ENCODE peak calls at places on chromosomes 3 and 15, in seven cellular contexts. I is putamen; Q is NCI-H1092 treated with DMSO at 0.1 percent for 48 hours; J is NAMALWA; Z is amygdala; W is NCI-H2029; X is naive thymus-derived CD4-positive, alpha-beta T cell. F is an unnamed sample.

GRCh38 chr3:114506622-114507300 is 212.9 kb downstream of the TIGIT start:
- DNase-seq in Z (no peak), W (no peak), J (no peak), Q (no peak), X (no peak), I (no peak), F (no peak)

GRCh38 chr3:190131329-190131728 is 10.6 kb upstream of the P3H2 start:
- DNase-seq in J (no peak), Q (no peak), W (no peak), Z (no peak), X (no peak), I (no peak), F (no peak)

GRCh38 chr3:46449755-46450552 is 14.8 kb downstream of the LTF start:
- DNase-seq in Z (no peak), I (no peak), J (no peak), Q (no peak), W (no peak), X (no peak), F (no peak)

GRCh38 chr3:65889707-65890099 is 149.0 kb downstream of the MAGI1 start:
- DNase-seq in Q (no peak), X (no peak), W (no peak), Z (no peak), J (no peak), I (no peak), F (no peak)

GRCh38 chr15:40762919-40763800 is 708 bp upstream of the GCHFR start:
- DNase-seq in J (no peak), W (peak; percentile 87), I (no peak), Z (no peak), Q (peak; percentile 49), X (no peak), F (peak; percentile 40)

GRCh38 chr3:64224826-64225606 is at the start of gene PRICKLE2:
- DNase-seq in J (peak; percentile 22), X (no peak), Z (peak; percentile 86), W (no peak), Q (no peak), I (peak; percentile 89), F (no peak)

GRCh38 chr15:96064351-96064756 is 266.1 kb upstream of the NR2F2 start:
- DNase-seq in W (no peak), Z (no peak), Q (no peak), I (no peak), J (no peak), X (no peak), F (peak; percentile 73)

GRCh38 chr3:65876028-65876420 is 162.7 kb downstream of the MAGI1 start:
- DNase-seq in J (no peak), W (no peak), Z (no peak), X (no peak), Q (no peak), I (no peak), F (no peak)

GRCh38 chr3:129836381-129837056 is 57.0 kb downstream of the TMCC1 start:
- DNase-seq in Z (no peak), I (no peak), X (no peak), J (no peak), Q (no peak), W (no peak), F (no peak)

GRCh38 chr3:119817964-119818363 is 36.1 kb downstream of the NR1I2 start:
- DNase-seq in J (no peak), I (no peak), W (no peak), Q (no peak), X (no peak), Z (no peak), F (no peak)

GRCh38 chr3:55486101-55486856 is 827 bp downstream of the WNT5A start:
- DNase-seq in Z (no peak), W (no peak), J (peak; percentile 44), Q (peak; percentile 29), X (no peak), I (no peak), F (no peak)

GRCh38 chr3:141710888-141711616 is 27.0 kb upstream of the RNF7 start:
- DNase-seq in J (no peak), W (no peak), Q (no peak), I (no peak), X (no peak), Z (no peak), F (no peak)

GRCh38 chr3:191290311-191291025 is 38.7 kb upstream of the CCDC50 start:
- DNase-seq in X (no peak), J (peak; percentile 62), W (no peak), Z (no peak), Q (no peak), I (peak; percentile 20), F (peak; percentile 78)

GRCh38 chr15:69160976-69161877 is 792 bp downstream of the GLCE start:
- DNase-seq in I (peak; percentile 72), J (peak; percentile 49), Q (peak; percentile 35), X (peak; percentile 23), Z (no peak), W (no peak), F (no peak)

GRCh38 chr3:182078314-182078713 is 366.6 kb downstream of the SOX2 start:
- DNase-seq in X (no peak), W (no peak), Z (no peak), Q (no peak), I (no peak), J (no peak), F (no peak)

GRCh38 chr15:36841154-36841553 is 259.2 kb downstream of the MEIS2 start:
- DNase-seq in X (no peak), W (no peak), Z (no peak), J (no peak), I (no peak), Q (no peak), F (no peak)

GRCh38 chr15:98952381-98952803 is 55.2 kb downstream of the PGPEP1L start:
- DNase-seq in Z (no peak), Q (no peak), X (no peak), I (no peak), J (no peak), W (no peak), F (no peak)

GRCh38 chr3:63528325-63529000 is 124.0 kb upstream of the SNTN start:
- DNase-seq in X (no peak), W (no peak), J (no peak), Z (no peak), Q (no peak), I (no peak), F (no peak)

GRCh38 chr3:50617911-50618481 is 1.0 kb downstream of the MAPKAPK3 start:
- DNase-seq in J (no peak), Q (no peak), I (no peak), X (no peak), W (no peak), Z (no peak), F (no peak)

GRCh38 chr3:33848624-33849347 is 50.4 kb downstream of the PDCD6IP start:
- DNase-seq in J (no peak), W (no peak), Q (no peak), X (peak; percentile 48), Z (no peak), I (no peak), F (peak; percentile 44)

GRCh38 chr3:9247361-9248231 is 1.9 kb downstream of the SRGAP3 start:
- DNase-seq in I (no peak), J (no peak), X (no peak), Q (no peak), Z (no peak), W (no peak), F (no peak)

GRCh38 chr3:66270726-66271125 is 49.9 kb downstream of the SLC25A26 start:
- DNase-seq in J (no peak), Q (no peak), X (no peak), I (no peak), Z (no peak), W (no peak), F (no peak)

GRCh38 chr15:38401101-38401500 is 52.8 kb upstream of the FAM98B start:
- DNase-seq in X (no peak), J (no peak), Q (no peak), W (no peak), Z (no peak), I (no peak), F (no peak)

GRCh38 chr3:71152892-71153265 is 430.6 kb downstream of the FOXP1 start:
- DNase-seq in Z (no peak), Q (no peak), J (no peak), W (no peak), X (no peak), I (no peak), F (no peak)

GRCh38 chr3:183591881-183592521 is 36.5 kb upstream of the KLHL6 start:
- DNase-seq in Z (no peak), I (no peak), J (peak; percentile 84), W (no peak), X (peak; percentile 24), Q (no peak), F (peak; percentile 94)

GRCh38 chr15:55791576-55792400 is 48.8 kb upstream of the PRTG start:
- DNase-seq in Z (no peak), J (no peak), W (peak; percentile 27), Q (peak; percentile 32), X (no peak), I (no peak), F (peak; percentile 10)

GRCh38 chr3:54827056-54827687 is 100.7 kb downstream of the LRTM1 start:
- DNase-seq in W (no peak), X (no peak), J (no peak), I (no peak), Q (no peak), Z (no peak), F (no peak)

GRCh38 chr3:124558898-124559649 is 171.2 kb upstream of the UMPS start:
- DNase-seq in I (peak; percentile 81), W (peak; percentile 77), Z (peak; percentile 43), J (no peak), Q (peak; percentile 89), X (no peak), F (peak; percentile 15)

GRCh38 chr3:42839616-42840015 is 30.4 kb downstream of the ACKR2 start:
- DNase-seq in W (no peak), Q (peak; percentile 43), X (peak; percentile 51), I (peak; percentile 67), Z (peak; percentile 69), J (peak; percentile 76), F (peak; percentile 82)

GRCh38 chr3:63791974-63792373 is 27.1 kb upstream of the C3orf49 start:
- DNase-seq in Q (no peak), J (no peak), I (no peak), Z (no peak), X (no peak), W (no peak), F (peak; percentile 45)

GRCh38 chr3:141452773-141453172 is 34.1 kb upstream of the RASA2 start:
- DNase-seq in J (no peak), Z (no peak), I (no peak), X (no peak), Q (no peak), W (no peak), F (no peak)

GRCh38 chr15:39682366-39682765 is 100.3 kb downstream of the FSIP1 start:
- DNase-seq in I (no peak), J (no peak), X (no peak), Q (no peak), W (no peak), Z (no peak), F (no peak)

GRCh38 chr3:40018369-40018768 is 209.0 kb downstream of the MYRIP start:
- DNase-seq in J (no peak), X (no peak), I (no peak), Z (no peak), Q (no peak), W (no peak), F (no peak)

GRCh38 chr3:23830869-23831484 is 25.2 kb downstream of the UBE2E1 start:
- DNase-seq in J (no peak), Z (no peak), W (no peak), X (no peak), Q (no peak), I (no peak), F (peak; percentile 60)

GRCh38 chr15:34855893-34856292 is 60.5 kb upstream of the ACTC1 start:
- DNase-seq in X (no peak), J (no peak), Z (no peak), W (no peak), Q (no peak), I (peak; percentile 18), F (no peak)

GRCh38 chr3:136070334-136070733 is 104.8 kb downstream of the PPP2R3A start:
- DNase-seq in Z (no peak), J (no peak), Q (no peak), X (no peak), I (peak; percentile 11), W (no peak), F (no peak)

F was measured in MV-4-11.